ENCODE peak calls at places on chromosomes 3 and 15, in four cellular contexts. X is adrenal gland, Z is OCI-LY7, N is fibroblast of lung. P is an unnamed sample.

GRCh38 chr3:161293381-161293780 is 72.3 kb downstream of the NMD3 start:
- DNase-seq in X (no peak), Z (no peak), N (no peak), P (no peak)

GRCh38 chr3:113268917-113269316 is 57.6 kb downstream of the BOC start:
- DNase-seq in X (no peak), Z (no peak), N (no peak), P (no peak)

GRCh38 chr15:93072011-93072410 is 17.0 kb downstream of the RGMA start:
- DNase-seq in X (no peak), Z (no peak), N (peak), P (no peak)

GRCh38 chr3:119649764-119650163 is 10.6 kb downstream of the POPDC2 start:
- DNase-seq in X (no peak), Z (no peak), N (peak), P (no peak)

GRCh38 chr15:64163662-64164362 is 990 bp upstream of the PPIB start:
- DNase-seq in X (peak), Z (no peak), N (peak), P (no peak)

GRCh38 chr3:72274511-72275295 is 489.8 kb upstream of the PROK2 start:
- DNase-seq in X (peak), Z (peak), N (peak), P (peak)

GRCh38 chr15:68578175-68578959 is 426 bp upstream of the CORO2B start:
- DNase-seq in X (peak), Z (peak), N (peak), P (peak)

GRCh38 chr3:180610981-180611380 is 9.0 kb downstream of the TTC14 start:
- DNase-seq in X (no peak), Z (no peak), N (no peak), P (no peak)

GRCh38 chr3:85586018-85586417 is 627.2 kb downstream of the CADM2 start:
- DNase-seq in X (no peak), Z (no peak), N (no peak), P (no peak)

GRCh38 chr15:84725001-84725491 is 9.1 kb upstream of the SEC11A start:
- DNase-seq in X (no peak), Z (peak), N (peak), P (no peak)

GRCh38 chr3:78900426-78900825 is 867.4 kb downstream of the ROBO1 start:
- DNase-seq in X (no peak), Z (no peak), N (peak), P (no peak)

GRCh38 chr3:187765342-187765741 is 20.1 kb upstream of the BCL6 start:
- DNase-seq in X (no peak), Z (no peak), N (peak), P (no peak)

GRCh38 chr3:102673271-102674115 is 238.7 kb downstream of the ZPLD1 start:
- DNase-seq in X (peak), Z (peak), N (peak), P (peak)

GRCh38 chr3:144344925-144345548 is 373.4 kb downstream of the DIPK2A start:
- DNase-seq in X (no peak), Z (no peak), N (no peak), P (no peak)

GRCh38 chr3:9468460-9468859 is 71.0 kb downstream of the SETD5 start:
- DNase-seq in X (no peak), Z (no peak), N (peak), P (no peak)

GRCh38 chr3:16147226-16147625 is 27.3 kb upstream of the GALNT15 start:
- DNase-seq in X (no peak), Z (no peak), N (peak), P (no peak)

GRCh38 chr3:114078126-114078525 is 21.6 kb downstream of the QTRT2 start:
- DNase-seq in X (no peak), Z (no peak), N (no peak), P (no peak)

GRCh38 chr3:159488657-159489056 is 500.0 kb upstream of the IL12A start:
- DNase-seq in X (no peak), Z (no peak), N (no peak), P (no peak)

GRCh38 chr3:141360888-141361598 is 7.3 kb upstream of the ZBTB38 start:
- DNase-seq in X (no peak), Z (peak), N (peak), P (no peak)

GRCh38 chr3:22729981-22730380 is 473.1 kb upstream of the UBE2E2 start:
- DNase-seq in X (no peak), Z (no peak), N (no peak), P (no peak)

GRCh38 chr3:154786724-154787123 is 293.4 kb upstream of the MME start:
- DNase-seq in X (no peak), Z (no peak), N (no peak), P (no peak)

GRCh38 chr3:138381950-138382715 is 33.8 kb downstream of the MRAS start:
- DNase-seq in X (peak), Z (no peak), N (peak), P (peak)

GRCh38 chr3:175404667-175405066 is 545.5 kb downstream of the NAALADL2 start:
- DNase-seq in X (no peak), Z (no peak), N (no peak), P (no peak)

GRCh38 chr3:61646851-61647525 is 85.6 kb downstream of the PTPRG start:
- DNase-seq in X (no peak), Z (no peak), N (no peak), P (no peak)

GRCh38 chr3:185330644-185331043 is 32.3 kb upstream of the MAP3K13 start:
- DNase-seq in X (no peak), Z (no peak), N (no peak), P (no peak)

GRCh38 chr15:98609144-98609852 is 39.0 kb upstream of the IGF1R start:
- DNase-seq in X (no peak), Z (no peak), N (peak), P (no peak)

GRCh38 chr3:48926425-48927392 is 8.1 kb downstream of the ARIH2 start:
- DNase-seq in X (no peak), Z (no peak), N (no peak), P (no peak)

GRCh38 chr3:98359250-98359649 is 5.6 kb downstream of the OR5K4 start:
- DNase-seq in X (no peak), Z (no peak), N (no peak), P (no peak)

GRCh38 chr3:25664066-25664809 is 469 bp downstream of the TOP2B start:
- DNase-seq in X (peak), Z (peak), N (peak), P (peak)

GRCh38 chr3:3020209-3020608 is 90.0 kb downstream of the IL5RA start:
- DNase-seq in X (no peak), Z (no peak), N (no peak), P (no peak)

GRCh38 chr15:62912808-62913207 is 129.7 kb upstream of the TPM1 start:
- DNase-seq in X (no peak), Z (no peak), N (no peak), P (no peak)

GRCh38 chr3:1091276-1091675 is 1.5 kb upstream of the CNTN6 start:
- DNase-seq in X (no peak), Z (no peak), N (peak), P (no peak)

GRCh38 chr3:49813497-49814174 is at the start of gene UBA7:
- DNase-seq in X (peak), Z (no peak), N (peak), P (peak)

GRCh38 chr15:78049691-78050440 is 27.6 kb downstream of the TBC1D2B start:
- DNase-seq in X (peak), Z (peak), N (peak), P (no peak)

GRCh38 chr15:57726411-57726810 is 19.9 kb downstream of the POLR2M start:
- DNase-seq in X (no peak), Z (no peak), N (peak), P (no peak)

GRCh38 chr15:68991723-68992122 is 22.8 kb upstream of the NOX5 start:
- DNase-seq in X (peak), Z (no peak), N (peak), P (no peak)

GRCh38 chr3:2822611-2823010 is 287.6 kb downstream of the IL5RA start:
- DNase-seq in X (no peak), Z (no peak), N (no peak), P (no peak)

GRCh38 chr3:101179637-101180036 is 140.7 kb downstream of the IMPG2 start:
- DNase-seq in X (no peak), Z (no peak), N (peak), P (no peak)

GRCh38 chr3:30768703-30769550 is 125.5 kb downstream of the GADL1 start:
- DNase-seq in X (peak), Z (peak), N (peak), P (peak)

GRCh38 chr3:30774062-30774461 is 120.4 kb downstream of the GADL1 start:
- DNase-seq in X (no peak), Z (no peak), N (no peak), P (no peak)

GRCh38 chr3:30766522-30766921 is 127.9 kb downstream of the GADL1 start:
- DNase-seq in X (no peak), Z (no peak), N (no peak), P (no peak)

GRCh38 chr3:30775070-30775469 is 119.4 kb downstream of the GADL1 start:
- DNase-seq in X (no peak), Z (no peak), N (peak), P (no peak)

GRCh38 chr3:30770387-30770786 is 124.1 kb downstream of the GADL1 start:
- DNase-seq in X (peak), Z (no peak), N (peak), P (no peak)
- H3K27ac ChIP-seq in X (no peak), Z (no peak), N (peak), P (no peak)

GRCh38 chr3:123753321-123753720 is 130.8 kb downstream of the MYLK start:
- DNase-seq in X (no peak), Z (no peak), N (no peak), P (no peak)

GRCh38 chr3:123750659-123751420 is 133.3 kb downstream of the MYLK start:
- DNase-seq in X (peak), Z (no peak), N (peak), P (no peak)

GRCh38 chr3:123750209-123750608 is 133.9 kb downstream of the MYLK start:
- DNase-seq in X (no peak), Z (no peak), N (no peak), P (no peak)

GRCh38 chr3:123751478-123751877 is 132.7 kb downstream of the MYLK start:
- DNase-seq in X (no peak), Z (no peak), N (peak), P (no peak)

DNA sequence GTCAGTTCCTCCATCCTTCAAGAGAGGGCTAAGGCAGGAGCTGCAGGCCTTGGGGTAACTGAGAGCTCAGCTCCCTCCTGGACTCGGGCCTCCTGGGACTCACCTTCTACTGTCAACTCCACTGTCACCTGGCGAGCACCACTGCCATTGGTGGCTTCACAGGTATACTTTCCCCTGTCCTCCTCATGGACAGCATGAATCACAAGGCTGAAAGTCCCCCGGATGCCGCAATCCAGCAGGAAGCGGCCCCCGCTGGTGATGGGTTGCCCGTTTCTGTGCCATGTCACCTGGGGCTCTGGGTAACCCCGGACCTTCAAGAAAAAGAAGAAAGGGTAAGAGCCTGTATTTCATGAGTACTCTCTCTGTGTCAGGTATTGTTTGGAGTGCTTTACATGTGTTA is 131.9 kb downstream of the MYLK start:
- DNase-seq in X (no peak), Z (no peak), N (no peak), P (no peak)
- H3K27ac ChIP-seq in X (no peak), Z (no peak), N (peak), P (no peak)

GRCh38 chr15:59317211-59317610 is 55.5 kb downstream of the MYO1E start:
- DNase-seq in X (no peak), Z (no peak), N (peak), P (no peak)

GRCh38 chr15:59315914-59316428 is 56.7 kb downstream of the MYO1E start:
- DNase-seq in X (no peak), Z (no peak), N (peak), P (no peak)

GRCh38 chr15:59311245-59311644 is 61.4 kb downstream of the MYO1E start:
- DNase-seq in X (no peak), Z (no peak), N (no peak), P (no peak)

GRCh38 chr15:59312199-59312598 is 60.5 kb downstream of the MYO1E start:
- DNase-seq in X (no peak), Z (no peak), N (no peak), P (no peak)

GRCh38 chr15:59313703-59314332 is 58.9 kb downstream of the MYO1E start:
- DNase-seq in X (peak), Z (no peak), N (peak), P (peak)
- H3K27ac ChIP-seq in X (no peak), Z (no peak), N (no peak), P (no peak)

GRCh38 chr3:42519568-42519962 is 17.1 kb downstream of the VIPR1 start:
- DNase-seq in X (no peak), Z (no peak), N (no peak), P (no peak)

GRCh38 chr3:42517143-42517542 is 14.7 kb downstream of the VIPR1 start:
- DNase-seq in X (no peak), Z (no peak), N (no peak), P (no peak)

GRCh38 chr3:42518800-42519567 is 16.5 kb downstream of the VIPR1 start:
- DNase-seq in X (no peak), Z (peak), N (no peak), P (no peak)

GRCh38 chr3:42520336-42520735 is 17.9 kb downstream of the VIPR1 start:
- DNase-seq in X (no peak), Z (no peak), N (no peak), P (no peak)

GRCh38 chr3:42520906-42521305 is 18.5 kb downstream of the VIPR1 start:
- DNase-seq in X (no peak), Z (no peak), N (no peak), P (no peak)
- H3K27ac ChIP-seq in X (no peak), Z (no peak), N (no peak), P (no peak)

GRCh38 chr15:51104512-51104911 is 9.8 kb upstream of the TNFAIP8L3 start:
- DNase-seq in X (peak), Z (no peak), N (peak), P (peak)
- H3K27ac ChIP-seq in X (no peak), Z (no peak), N (peak), P (no peak)